ENCODE peak calls at places on chromosomes 7 and 10, in four cellular contexts. O is breast epithelium, R is transverse colon, D is H1. W is an unnamed sample.

GRCh38 chr10:18658301-18658991 is 785 bp upstream of the ARL5B start:
- DNase-seq in O (no peak), R (peak; percentile 19), D (no peak), W (peak; percentile 84)

GRCh38 chr10:17431871-17432311 is 22.5 kb downstream of the ST8SIA6 start:
- DNase-seq in O (no peak), R (no peak), D (no peak), W (no peak)

GRCh38 chr10:77542860-77543259 is 94.7 kb downstream of the KCNMA1 start:
- DNase-seq in O (no peak), R (no peak), D (no peak), W (no peak)

GRCh38 chr7:142188846-142189245 is 69.0 kb downstream of the PRSS58 start:
- DNase-seq in O (no peak), R (no peak), D (no peak), W (no peak)

GRCh38 chr7:24697416-24697815 is 59.8 kb downstream of the GSDME start:
- DNase-seq in O (no peak), R (no peak), D (no peak), W (peak; percentile 11)

GRCh38 chr7:134602921-134603394 is 43.7 kb upstream of the BPGM start:
- DNase-seq in O (no peak), R (no peak), D (no peak), W (no peak)

GRCh38 chr7:19091871-19092270 is 25.6 kb downstream of the TWIST1 start:
- DNase-seq in O (no peak), R (no peak), D (no peak), W (no peak)

GRCh38 chr7:148395292-148395691 is 195.3 kb upstream of the C7orf33 start:
- DNase-seq in O (no peak), R (no peak), D (no peak), W (no peak)

GRCh38 chr10:90871279-90871760 is 454 bp upstream of the RPP30 start:
- DNase-seq in O (no peak), R (peak; percentile 21), D (no peak), W (no peak)

GRCh38 chr7:611281-611810 is 91.7 kb upstream of the PDGFA start:
- DNase-seq in O (no peak), R (no peak), D (no peak), W (peak; percentile 59)

GRCh38 chr7:152663926-152664325 is 12.0 kb downstream of the XRCC2 start:
- DNase-seq in O (no peak), R (no peak), D (no peak), W (no peak)
- TF ChIP-seq POLR2AphosphoS5 in O (no peak), R (no peak), D (no peak), W (no peak)

DNA sequence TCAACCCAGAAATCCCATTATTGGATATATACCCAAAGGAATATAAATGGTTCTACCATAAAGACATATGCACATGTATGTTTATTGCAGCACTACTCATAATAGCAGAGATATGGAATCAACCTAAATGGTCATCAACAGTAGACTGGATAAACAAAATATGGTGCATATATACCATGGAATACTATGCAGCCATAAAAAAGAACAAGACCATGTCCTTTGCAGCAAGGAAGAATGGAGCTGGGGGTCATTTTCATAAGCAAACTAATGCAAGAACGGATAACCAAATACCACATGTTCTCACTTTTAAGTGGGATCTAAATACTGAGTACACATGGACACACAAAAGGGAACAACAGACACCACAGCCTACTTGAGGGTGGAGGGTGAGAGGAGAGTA is 2.2 kb upstream of the AFAP1L2 start:
- DNase-seq in O (no peak), R (no peak), D (no peak), W (no peak)
- H3K4me1 ChIP-seq in O (no peaks in the 10 kb centered on the region), R (peaks cover 19% of the 10 kb centered on the region), D (peaks cover 4% of the 10 kb centered on the region), W (peaks cover 4% of the 10 kb centered on the region)

GRCh38 chr10:96622330-96622729 is 35.5 kb upstream of the TM9SF3 start:
- DNase-seq in O (no peak), R (no peak), D (no peak), W (no peak)
- TF ChIP-seq POLR2AphosphoS5 in O (no peak), R (no peak), D (no peak), W (no peak)

DNA sequence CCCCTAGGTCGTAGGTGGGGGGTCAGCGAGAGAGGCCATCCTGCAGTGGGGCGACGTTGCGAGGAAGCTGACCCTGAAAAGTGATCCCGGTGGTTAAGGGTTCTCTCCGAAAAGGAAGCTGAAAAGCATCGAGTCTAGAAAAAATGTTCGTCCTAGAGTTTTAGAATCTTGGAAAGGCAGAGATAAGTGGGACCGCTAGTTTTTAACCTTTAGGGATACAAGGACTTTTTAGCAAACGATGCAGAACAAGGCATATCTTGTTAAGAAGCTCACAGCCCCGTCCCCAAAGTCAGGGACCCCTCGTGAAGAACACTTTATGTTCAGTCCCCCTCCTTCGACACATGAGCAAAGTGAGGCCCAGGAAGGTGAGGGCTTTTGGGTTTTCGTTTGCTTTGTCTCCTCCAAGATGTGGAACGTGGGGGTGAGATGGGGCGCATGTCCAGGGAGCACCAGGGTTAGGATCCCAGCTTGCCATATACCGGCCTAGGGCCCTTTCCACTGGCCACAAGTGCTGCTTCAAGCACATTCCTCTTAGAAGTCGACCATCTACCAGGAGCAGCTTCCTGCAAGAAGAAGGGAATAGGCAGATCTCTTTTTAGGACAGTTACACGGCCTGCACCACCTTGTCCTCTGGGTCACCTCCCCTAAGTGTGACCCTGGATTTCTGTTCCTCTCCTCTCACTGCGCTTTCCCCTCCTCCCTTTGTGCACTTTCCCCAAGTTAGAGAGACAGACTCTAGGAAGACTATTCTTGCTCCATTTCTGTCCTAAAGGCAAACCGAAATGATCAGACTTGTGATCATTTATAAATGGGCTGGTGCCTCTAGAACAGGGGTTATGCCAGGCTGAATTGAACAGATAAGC is 969 bp downstream of the SLC35G1 start:
- DNase-seq in O (no peak), R (no peak), D (no peak), W (no peak)
- H3K4me1 ChIP-seq in O (no peaks in the 10 kb centered on the region), R (peaks cover 46% of the 10 kb centered on the region), D (peaks cover 6% of the 10 kb centered on the region), W (peaks cover 10% of the 10 kb centered on the region)

DNA sequence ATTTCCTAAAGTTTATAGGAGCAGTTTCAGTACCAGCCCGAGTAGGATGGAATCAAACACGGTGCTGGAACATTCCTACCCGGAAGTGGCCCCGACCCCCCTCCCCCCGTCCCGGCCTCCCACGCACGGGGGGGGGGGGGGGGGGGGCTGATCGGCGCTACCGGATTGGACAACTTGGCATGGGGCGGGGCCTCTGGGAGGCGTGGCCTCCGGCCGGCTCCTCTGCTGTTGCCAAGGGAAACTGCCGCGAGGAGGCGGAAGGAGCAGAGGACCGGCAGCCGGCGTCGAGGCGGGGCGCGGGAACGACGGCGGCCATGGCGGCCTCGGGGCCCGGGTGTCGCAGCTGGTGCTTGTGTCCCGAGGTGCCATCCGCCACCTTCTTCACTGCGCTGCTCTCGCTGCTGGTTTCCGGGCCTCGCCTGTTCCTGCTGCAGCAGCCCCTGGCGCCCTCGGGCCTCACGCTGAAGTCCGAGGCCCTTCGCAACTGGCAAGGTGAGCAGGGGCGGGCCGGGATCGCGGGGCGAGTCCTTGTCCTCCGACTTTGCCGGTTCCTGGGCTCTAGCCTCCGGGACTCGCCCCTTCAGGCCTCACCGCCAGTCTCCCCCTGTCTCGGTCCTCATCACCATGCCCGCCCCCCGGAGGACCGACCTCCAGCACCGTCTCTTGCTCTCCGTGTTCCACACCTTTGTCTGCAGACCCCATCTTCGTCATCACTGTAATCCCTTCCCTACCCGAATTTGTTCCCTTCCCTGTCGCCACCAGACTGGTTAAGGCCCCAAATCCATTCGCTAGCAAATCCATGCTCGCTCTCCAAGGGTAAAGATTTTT is at the start of gene RHBDD2:
- DNase-seq in O (peak; percentile 96), R (peak; percentile 97), D (peak; percentile 70), W (peak; percentile 98)
- TF ChIP-seq POLR2AphosphoS5 in O (peak; percentile 83), R (peak; percentile 98), D (peak; percentile 87), W (peak; percentile 98)

GRCh38 chr10:97782455-97783228 is 10.8 kb upstream of the SFRP5 start:
- DNase-seq in O (no peak), R (no peak), D (no peak), W (no peak)

GRCh38 chr10:97784200-97784811 is 12.5 kb upstream of the SFRP5 start:
- DNase-seq in O (no peak), R (no peak), D (no peak), W (no peak)

GRCh38 chr10:97785731-97786130 is 13.9 kb upstream of the SFRP5 start:
- DNase-seq in O (no peak), R (no peak), D (no peak), W (no peak)

GRCh38 chr10:97781541-97782331 is 9.9 kb upstream of the SFRP5 start:
- DNase-seq in O (no peak), R (no peak), D (no peak), W (no peak)

DNA sequence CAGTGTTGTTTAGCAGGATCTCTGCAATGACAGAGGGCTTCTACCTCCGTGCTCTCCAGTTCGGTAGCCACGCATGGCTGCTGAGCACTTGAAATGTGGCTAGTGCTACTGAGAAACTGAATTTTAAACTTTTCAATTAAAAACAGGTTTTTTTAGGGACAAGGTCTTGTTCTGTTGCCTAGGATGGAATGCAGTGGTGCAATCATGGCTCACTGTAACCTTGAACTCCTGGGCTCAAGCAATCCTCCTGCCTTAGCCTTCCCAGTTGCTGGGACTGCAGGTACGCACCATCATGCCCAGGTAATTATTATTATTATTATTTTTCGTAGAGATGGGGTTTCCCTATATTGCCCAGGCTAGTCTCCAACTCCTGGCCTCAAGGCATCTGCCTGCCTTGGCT is 13.4 kb upstream of the SFRP5 start:
- DNase-seq in O (no peak), R (no peak), D (no peak), W (no peak)
- H3K4me1 ChIP-seq in O (no peaks in the 10 kb centered on the region), R (peaks cover 21% of the 10 kb centered on the region), D (peaks cover 13% of the 10 kb centered on the region), W (peaks cover 25% of the 10 kb centered on the region)

DNA sequence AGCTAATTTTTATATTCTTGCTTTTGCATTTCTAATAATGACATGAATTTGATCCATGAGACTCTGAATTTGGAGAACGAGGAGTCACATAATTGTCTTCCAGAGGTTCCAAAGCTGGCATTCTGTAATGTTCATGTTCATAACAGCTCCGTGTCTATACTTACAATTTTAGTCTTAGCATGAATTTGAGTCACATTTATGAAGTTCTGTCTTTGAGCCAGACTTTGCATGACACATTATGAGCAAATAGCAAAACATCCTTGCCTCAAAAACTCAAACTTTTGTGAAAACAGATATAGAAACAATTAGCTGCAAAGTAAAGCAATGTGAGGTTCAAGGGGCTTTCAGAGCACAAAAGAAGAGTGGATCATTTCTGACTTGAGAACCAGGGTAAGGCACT is 44.5 kb upstream of the CAV2 start:
- DNase-seq in O (no peak), R (no peak), D (no peak), W (no peak)
- TF ChIP-seq POLR2AphosphoS5 in O (no peak), R (no peak), D (no peak), W (no peak)

GRCh38 chr7:154623399-154623798 is 379.5 kb downstream of the PAXIP1 start:
- DNase-seq in O (no peak), R (no peak), D (no peak), W (no peak)
- H3K4me1 ChIP-seq in O (no peaks in the 10 kb centered on the region), R (no peaks in the 10 kb centered on the region), D (no peaks in the 10 kb centered on the region), W (no peaks in the 10 kb centered on the region)

DNA sequence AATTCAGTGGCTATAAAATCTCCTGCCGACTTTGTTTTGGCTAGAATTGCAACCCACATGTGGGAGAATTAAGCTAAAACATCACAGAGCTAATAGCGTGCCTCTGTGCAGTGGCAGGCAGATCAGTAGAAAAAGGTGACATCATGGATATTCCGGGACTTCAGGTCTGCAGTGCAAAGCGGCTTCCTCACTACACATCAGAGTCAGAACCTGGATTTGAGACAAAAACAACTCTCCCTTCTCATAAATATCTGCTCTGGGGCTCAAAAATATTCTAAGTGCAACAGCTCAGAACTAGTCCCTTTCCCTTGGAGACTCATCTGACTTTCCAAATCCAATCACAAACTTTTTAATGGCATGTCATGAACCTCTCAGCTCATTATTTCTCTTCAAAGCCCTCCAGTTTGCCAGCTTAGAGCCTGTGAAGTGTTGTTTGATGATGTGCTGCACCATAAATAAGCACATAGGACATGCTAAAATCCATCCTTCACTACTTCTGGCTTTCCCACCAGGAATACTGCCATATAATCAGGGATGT is 337.1 kb downstream of the RNLS start:
- DNase-seq in O (no peak), R (no peak), D (no peak), W (no peak)
- TF ChIP-seq POLR2AphosphoS5 in O (no peak), R (no peak), D (no peak), W (no peak)

GRCh38 chr7:37380831-37381230 is 67.8 kb downstream of the ELMO1 start:
- DNase-seq in O (no peak), R (no peak), D (no peak), W (no peak)
- H3K4me1 ChIP-seq in O (no peaks in the 10 kb centered on the region), R (no peaks in the 10 kb centered on the region), D (no peaks in the 10 kb centered on the region), W (peaks cover 9% of the 10 kb centered on the region)